ENCODE peak calls at places on chromosome X, in nine cellular contexts. V is OCI-LY7, E is stomach, W is small intestine, B is sigmoid colon, I is mammary epithelial cell, C is neural progenitor cell, Z is psoas muscle, R is pancreas. T is an unnamed sample.

GRCh38 chrX:129791336-129791735 is 11.6 kb downstream of the SASH3 start:
- DNase-seq in B (peak), E (no peak), Z (no peak), R (no peak), I (no peak), W (no peak), V (no peak), C (no peak), T (no peak)

GRCh38 chrX:150848914-150849365 is 49.5 kb downstream of the CD99L2 start:
- DNase-seq in I (peak), V (no peak), W (no peak), C (no peak), R (peak), B (no peak), E (peak), Z (no peak), T (no peak)

GRCh38 chrX:25158635-25159034 is 142.9 kb upstream of the ARX start:
- DNase-seq in Z (no peak), R (no peak), B (no peak), E (no peak), W (no peak), I (peak), C (no peak), V (no peak), T (peak)

GRCh38 chrX:44542567-44543325 is at the start of gene FUNDC1:
- DNase-seq in R (peak), I (peak), C (peak), Z (peak), E (peak), V (peak), B (peak), W (peak), T (peak)

GRCh38 chrX:63754141-63754859 is 30.7 kb downstream of the ARHGEF9 start:
- DNase-seq in Z (no peak), I (peak), C (no peak), B (no peak), E (no peak), V (peak), W (peak), R (no peak), T (peak)

GRCh38 chrX:136186023-136186413 is 38.7 kb downstream of the FHL1 start:
- DNase-seq in B (no peak), C (no peak), E (no peak), V (no peak), Z (no peak), R (no peak), W (no peak), I (no peak), T (no peak)

GRCh38 chrX:1244164-1245076 is 24.2 kb upstream of the CSF2RA start:
- DNase-seq in W (no peak), C (peak), E (no peak), I (no peak), R (no peak), B (no peak), Z (no peak), V (peak), T (no peak)

GRCh38 chrX:131987252-131987651 is 35.9 kb upstream of the STK26 start:
- DNase-seq in W (peak), I (no peak), Z (no peak), C (no peak), B (no peak), E (no peak), V (peak), R (no peak), T (no peak)

GRCh38 chrX:1591102-1591862 is at the start of gene AKAP17A:
- DNase-seq in R (peak), B (peak), W (peak), I (peak), E (peak), V (peak), C (peak), Z (peak), T (peak)

GRCh38 chrX:114038358-114038757 is 545.5 kb upstream of the HTR2C start:
- DNase-seq in R (no peak), B (no peak), I (no peak), V (no peak), E (no peak), Z (no peak), C (no peak), W (no peak), T (no peak)

GRCh38 chrX:118521435-118521834 is 25.8 kb downstream of the DOCK11 start:
- DNase-seq in V (no peak), Z (no peak), C (no peak), W (no peak), I (no peak), E (no peak), B (no peak), R (no peak), T (peak)

GRCh38 chrX:150361070-150361776 is 1.9 kb upstream of the MAMLD1 start:
- DNase-seq in W (no peak), Z (peak), I (peak), V (no peak), R (peak), E (no peak), B (no peak), C (peak), T (peak)

GRCh38 chrX:113980953-113981352 is 602.9 kb upstream of the HTR2C start:
- DNase-seq in Z (no peak), R (no peak), W (no peak), V (no peak), I (no peak), E (no peak), B (no peak), C (no peak), T (no peak)

GRCh38 chrX:26138043-26138442 is at the start of gene MAGEB18:
- DNase-seq in V (no peak), Z (no peak), B (no peak), R (no peak), E (no peak), W (no peak), C (no peak), I (no peak), T (no peak)

GRCh38 chrX:133840415-133840814 is 145.0 kb downstream of the GPC3 start:
- DNase-seq in R (no peak), Z (no peak), B (no peak), W (no peak), I (no peak), E (no peak), C (no peak), V (no peak), T (no peak)

GRCh38 chrX:154409222-154409871 is at the start of gene DNASE1L1:
- DNase-seq in W (peak), I (peak), B (peak), V (no peak), R (peak), Z (peak), C (peak), E (peak), T (peak)

GRCh38 chrX:8191022-8191421 is 20.0 kb upstream of the VCX2 start:
- DNase-seq in B (no peak), R (no peak), V (no peak), E (no peak), W (no peak), I (peak), Z (no peak), C (no peak), T (no peak)

GRCh38 chrX:69314436-69315348 is 149.4 kb upstream of the PJA1 start:
- DNase-seq in C (peak), B (no peak), R (no peak), I (no peak), E (peak), Z (no peak), W (no peak), V (no peak), T (no peak)

GRCh38 chrX:42149281-42149680 is 225.9 kb upstream of the CASK start:
- DNase-seq in R (no peak), B (no peak), V (no peak), I (no peak), E (no peak), Z (no peak), C (no peak), W (no peak), T (no peak)

GRCh38 chrX:110992611-110993010 is 103.4 kb upstream of the PAK3 start:
- DNase-seq in B (no peak), E (peak), C (peak), V (peak), I (peak), Z (no peak), R (peak), W (peak), T (peak)

GRCh38 chrX:43655961-43656494 is at the start of gene MAOA:
- DNase-seq in I (no peak), Z (peak), R (peak), W (peak), C (peak), B (peak), E (peak), V (no peak), T (no peak)

DNA sequence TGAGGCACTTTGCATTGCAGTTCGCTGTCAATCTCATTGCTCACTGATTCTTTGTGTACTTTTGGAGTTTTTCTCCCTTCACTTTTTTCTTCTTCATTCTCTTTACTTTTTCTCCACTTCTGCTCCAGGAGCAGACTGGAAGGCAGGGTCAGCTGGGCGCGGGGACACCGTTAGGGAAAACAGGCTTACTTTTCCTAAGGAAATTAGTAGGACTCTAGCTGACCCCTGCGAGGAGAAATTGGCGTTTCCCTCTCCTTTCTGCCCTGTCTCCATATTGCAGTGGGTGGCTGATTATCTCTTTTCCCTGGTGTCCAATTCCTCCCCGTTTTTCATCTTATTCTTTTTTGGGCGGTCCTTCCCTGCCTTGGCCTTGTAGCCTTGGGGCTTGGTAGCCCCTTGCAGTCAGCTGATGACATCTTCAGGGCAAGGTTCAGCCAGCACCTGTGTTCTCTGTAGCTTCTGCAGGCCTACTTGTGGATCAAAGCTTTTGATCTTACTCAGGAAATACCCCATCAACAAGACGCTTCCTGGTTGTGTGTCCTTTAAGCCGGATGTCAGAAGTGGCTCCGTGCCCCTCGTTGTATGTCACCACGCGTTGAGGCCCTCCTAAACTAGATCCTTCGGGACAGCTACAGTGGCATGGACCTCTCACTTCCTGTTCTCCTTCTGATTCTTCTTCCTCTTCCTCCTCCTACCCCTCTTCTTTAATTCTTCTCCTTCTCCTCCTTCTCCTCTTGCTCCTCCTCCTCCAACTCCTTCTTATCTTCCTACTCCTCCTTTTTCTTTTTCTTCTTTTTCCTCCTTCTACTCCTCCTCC is 36.1 kb downstream of the NBDY start:
- DNase-seq in I (no peak), W (no peak), C (no peak), E (no peak), B (peak), Z (peak), R (no peak), V (peak), T (no peak)
- H3K4me3 ChIP-seq in I (no peak), W (no peak), C (no peak), E (peak), B (no peak), Z (no peak), R (no peak), V (peak), T (no peak)

DNA sequence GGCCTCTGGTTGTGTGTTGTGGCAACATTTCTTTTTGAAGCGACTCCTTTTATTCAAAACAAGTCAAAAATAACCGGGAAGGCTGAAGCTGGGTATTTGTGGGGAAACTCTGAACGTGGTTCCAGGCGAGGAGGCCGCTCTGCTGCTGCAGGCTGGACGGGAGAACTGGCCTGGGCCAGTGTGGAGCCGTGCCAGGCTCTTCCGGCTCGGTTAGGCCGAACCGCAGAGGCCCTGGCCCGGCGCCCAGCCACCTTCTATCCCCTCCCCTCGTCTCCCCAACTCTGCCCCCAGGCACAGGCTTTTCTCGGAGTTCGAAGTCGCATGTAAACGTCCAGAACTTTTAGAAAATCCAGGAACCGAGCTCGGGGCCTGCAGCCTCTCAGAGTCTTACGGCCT is 2.4 kb upstream of the BCOR start:
- DNase-seq in B (no peak), E (peak), C (peak), Z (no peak), R (no peak), W (no peak), I (peak), V (peak), T (no peak)
- H3K27ac ChIP-seq in B (peak), E (peak), C (no peak), Z (no peak), R (peak), W (no peak), I (no peak), V (peak), T (no peak)

GRCh38 chrX:119602701-119603255 is 3.4 kb downstream of the NKRF start:
- DNase-seq in E (no peak), W (no peak), Z (no peak), V (no peak), B (no peak), R (no peak), I (peak), C (no peak), T (no peak)
- H3K4me3 ChIP-seq in E (no peak), W (no peak), Z (no peak), V (no peak), B (no peak), R (no peak), I (no peak), C (no peak), T (no peak)

DNA sequence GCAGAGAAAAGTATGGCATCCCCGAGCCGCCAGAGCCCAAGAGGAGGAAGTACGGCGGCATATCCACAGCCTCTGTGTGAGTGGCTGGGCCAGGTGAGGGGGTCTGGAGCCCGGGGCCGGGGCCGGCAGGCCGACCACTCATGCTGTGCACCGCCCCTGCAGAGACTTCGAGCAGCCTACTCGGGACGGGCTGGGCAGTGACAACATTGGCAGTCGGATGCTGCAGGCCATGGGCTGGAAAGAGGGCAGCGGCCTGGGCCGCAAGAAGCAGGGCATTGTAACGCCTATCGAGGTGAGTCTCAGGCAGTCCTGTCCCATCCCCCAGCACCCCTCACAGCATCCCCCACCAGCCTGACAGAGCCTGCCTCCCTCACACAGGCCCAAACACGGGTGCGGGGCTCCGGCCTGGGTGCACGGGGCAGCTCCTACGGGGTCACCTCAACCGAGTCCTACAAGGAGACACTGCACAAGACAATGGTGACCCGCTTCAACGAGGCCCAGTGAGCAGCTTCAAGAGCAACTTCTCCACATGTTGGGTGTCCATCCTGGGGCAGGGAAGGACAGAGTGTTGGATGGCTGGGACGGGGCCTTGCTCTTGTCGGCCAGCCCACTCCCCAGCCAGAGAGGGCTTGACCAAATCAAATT is 7.4 kb upstream of the UBA1 start:
- DNase-seq in V (no peak), B (no peak), E (no peak), C (no peak), R (no peak), I (no peak), Z (no peak), W (no peak), T (no peak)
- H3K27ac ChIP-seq in V (no peak), B (no peak), E (no peak), C (no peak), R (no peak), I (no peak), Z (no peak), W (no peak), T (no peak)

T was measured in fibroblast of lung.